ENCODE peak calls at places on chromosomes 6 and 20, in five cellular contexts. V, C, R, X and A are unnamed samples.
A peak's percentile ranks its signal among the peaks of the same experiment; 100 is the strongest.

GRCh38 chr6:153024401-153025017 is 22.0 kb upstream of the MTRF1L start:
- DNase-seq in V (peak; percentile 71), C (no peak), R (peak; percentile 59), X (peak; percentile 71), A (peak; percentile 41)

GRCh38 chr6:32439708-32440214 is at the start of gene HLA-DRA:
- DNase-seq in V (peak; percentile 39), C (no peak), R (peak; percentile 80), X (peak; percentile 70), A (no peak)

GRCh38 chr20:58433759-58434158 is 44.7 kb downstream of the VAPB start:
- DNase-seq in V (peak; percentile 77), C (no peak), R (no peak), X (peak; percentile 54), A (no peak)

GRCh38 chr6:33851959-33852358 is 48.2 kb upstream of the MLN start:
- DNase-seq in V (no peak), C (no peak), R (no peak), X (peak; percentile 73), A (peak; percentile 80)

GRCh38 chr6:99026135-99026534 is 78.4 kb upstream of the FBXL4 start:
- DNase-seq in V (no peak), C (no peak), R (no peak), X (no peak), A (no peak)

GRCh38 chr6:31407699-31408098 is 4.3 kb downstream of the MICA start:
- DNase-seq in V (peak; percentile 11), C (no peak), R (no peak), X (no peak), A (no peak)

GRCh38 chr20:35307666-35308653 is 15.7 kb upstream of the FAM83C start:
- DNase-seq in V (no peak), C (peak; percentile 92), R (no peak), X (no peak), A (no peak)

GRCh38 chr6:14814016-14814415 is 431.9 kb upstream of the JARID2 start:
- DNase-seq in V (no peak), C (no peak), R (no peak), X (no peak), A (no peak)

GRCh38 chr20:63381781-63382431 is 20.8 kb upstream of the CHRNA4 start:
- DNase-seq in V (no peak), C (no peak), R (peak; percentile 85), X (peak; percentile 77), A (peak; percentile 67)

GRCh38 chr6:132964868-132965382 is 150.6 kb downstream of the RPS12 start:
- DNase-seq in V (peak; percentile 9), C (no peak), R (no peak), X (peak; percentile 7), A (no peak)

GRCh38 chr6:74720923-74721322 is 484.9 kb downstream of the COL12A1 start:
- DNase-seq in V (no peak), C (no peak), R (no peak), X (no peak), A (no peak)

GRCh38 chr6:92495246-92495645 is 924.1 kb downstream of the EPHA7 start:
- DNase-seq in V (no peak), C (no peak), R (no peak), X (no peak), A (no peak)

GRCh38 chr6:26327450-26328264 is 37.3 kb upstream of the BTN3A2 start:
- DNase-seq in V (peak; percentile 85), C (no peak), R (no peak), X (no peak), A (peak; percentile 80)

GRCh38 chr6:33344771-33345697 is 27.5 kb upstream of the ZBTB22 start:
- DNase-seq in V (peak; percentile 69), C (no peak), R (peak; percentile 66), X (peak; percentile 84), A (peak; percentile 38)

GRCh38 chr6:163780993-163781392 is 366.5 kb downstream of the QKI start:
- DNase-seq in V (no peak), C (peak; percentile 87), R (no peak), X (no peak), A (peak; percentile 34)

GRCh38 chr6:144931172-144932035 is 646.3 kb downstream of the UTRN start:
- DNase-seq in V (peak; percentile 50), C (no peak), R (no peak), X (no peak), A (peak; percentile 65)

GRCh38 chr6:104639671-104640070 is 220.0 kb downstream of the HACE1 start:
- DNase-seq in V (no peak), C (no peak), R (no peak), X (no peak), A (no peak)

GRCh38 chr6:72554203-72554564 is 67.7 kb upstream of the KCNQ5 start:
- DNase-seq in V (peak; percentile 67), C (no peak), R (no peak), X (no peak), A (no peak)

GRCh38 chr6:107801195-107801594 is 22.9 kb downstream of the SCML4 start:
- DNase-seq in V (no peak), C (peak; percentile 38), R (no peak), X (no peak), A (no peak)

GRCh38 chr6:160992323-160993314 is 1.1 kb downstream of the MAP3K4 start:
- DNase-seq in V (peak; percentile 62), C (no peak), R (peak; percentile 54), X (peak; percentile 76), A (peak; percentile 56)

GRCh38 chr6:13046084-13046483 is 282.3 kb downstream of the TBC1D7 start:
- DNase-seq in V (no peak), C (no peak), R (no peak), X (no peak), A (no peak)

GRCh38 chr6:13013681-13014550 is 297.3 kb downstream of the PHACTR1 start:
- DNase-seq in V (no peak), C (no peak), R (peak; percentile 50), X (no peak), A (no peak)

GRCh38 chr6:162371133-162371532 is 356.4 kb downstream of the PRKN start:
- DNase-seq in V (no peak), C (no peak), R (no peak), X (no peak), A (no peak)

GRCh38 chr6:133837801-133838349 is 51.0 kb upstream of the TCF21 start:
- DNase-seq in V (peak; percentile 35), C (peak; percentile 87), R (peak; percentile 57), X (peak; percentile 66), A (peak; percentile 77)

GRCh38 chr6:13272131-13273046 is 55.9 kb downstream of the TBC1D7 start:
- DNase-seq in V (no peak), C (no peak), R (no peak), X (peak; percentile 54), A (no peak)

GRCh38 chr6:123415844-123416468 is 220.8 kb downstream of the TRDN start:
- DNase-seq in V (peak; percentile 52), C (no peak), R (peak; percentile 24), X (peak; percentile 31), A (peak; percentile 59)

GRCh38 chr6:155177369-155177961 is 86.3 kb upstream of the CLDN20 start:
- DNase-seq in V (peak; percentile 82), C (no peak), R (no peak), X (peak; percentile 49), A (peak; percentile 66)

GRCh38 chr20:9838035-9838377 is 870 bp downstream of the PAK5 start:
- DNase-seq in V (no peak), C (no peak), R (no peak), X (no peak), A (peak; percentile 7)

GRCh38 chr6:52523363-52524207 is 53.3 kb downstream of the TRAM2 start:
- DNase-seq in V (no peak), C (no peak), R (no peak), X (no peak), A (no peak)

GRCh38 chr6:52519618-52520017 is 57.2 kb downstream of the TRAM2 start:
- DNase-seq in V (no peak), C (no peak), R (no peak), X (no peak), A (no peak)

GRCh38 chr6:52524921-52525320 is 51.9 kb downstream of the TRAM2 start:
- DNase-seq in V (no peak), C (no peak), R (no peak), X (no peak), A (no peak)

GRCh38 chr6:52522655-52523054 is 54.2 kb downstream of the TRAM2 start:
- DNase-seq in V (no peak), C (no peak), R (no peak), X (no peak), A (no peak)

DNA sequence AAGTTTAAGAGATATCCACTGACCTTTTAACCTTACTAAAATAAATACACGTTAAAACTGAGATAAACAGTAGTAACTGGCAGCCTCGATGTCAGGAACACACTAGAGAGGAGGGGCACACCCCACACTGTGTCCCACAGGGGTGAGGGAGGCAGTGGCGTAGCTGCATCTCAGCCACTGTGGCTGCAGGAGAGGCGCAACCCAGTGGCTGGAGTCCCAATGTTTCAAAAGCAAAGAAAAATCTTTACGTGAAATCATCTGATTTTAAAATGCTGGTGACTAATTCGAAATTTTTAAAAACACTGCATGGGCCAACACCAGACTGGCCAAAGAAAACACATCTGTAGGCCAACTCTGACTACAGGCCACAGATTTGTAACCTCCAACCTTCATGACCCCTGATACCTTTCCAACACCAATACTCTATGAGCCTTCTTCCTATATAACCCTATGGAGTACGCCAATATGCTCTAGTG is 54.7 kb downstream of the TRAM2 start:
- DNase-seq in V (peak; percentile 78), C (no peak), R (no peak), X (no peak), A (no peak)
- TF ChIP-seq CTCF in V (peak; percentile 37), C (no peak), R (no peak), X (no peak), A (no peak)

DNA sequence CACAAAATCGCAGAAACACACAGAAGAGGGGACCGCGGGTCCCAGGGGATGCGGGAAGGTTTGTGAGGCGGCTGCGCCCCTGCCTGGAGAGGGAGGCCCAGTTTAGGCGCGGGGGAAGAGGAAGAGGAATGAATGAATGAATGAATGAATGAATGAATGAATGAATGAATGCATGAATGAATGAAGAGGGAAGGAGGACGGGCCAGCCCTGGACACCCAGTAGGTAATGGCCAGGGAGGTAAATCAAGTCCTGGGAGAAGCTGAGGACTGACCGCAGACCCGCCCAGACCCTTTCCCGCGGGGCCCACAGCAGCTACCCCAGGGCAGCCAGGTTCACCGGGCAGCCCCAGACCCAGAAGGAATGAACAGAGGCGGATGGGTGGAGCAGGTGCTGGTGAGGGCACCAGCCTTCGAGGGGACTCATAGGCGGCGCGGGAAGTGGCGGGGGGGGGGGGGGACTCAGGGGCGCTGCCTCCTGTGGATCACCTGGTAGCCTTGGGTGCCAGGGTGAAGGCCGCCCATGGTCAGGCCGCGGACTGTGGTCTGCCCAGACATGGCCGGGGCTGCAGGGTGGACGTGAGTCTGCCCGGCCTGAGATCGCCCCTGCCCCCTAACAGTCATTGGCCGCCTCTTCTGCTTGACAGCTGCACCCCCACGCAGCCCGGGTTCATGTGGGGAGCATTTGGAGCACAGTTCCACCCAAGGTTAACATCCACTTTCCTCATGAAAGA is 192.0 kb upstream of the PDE10A start:
- DNase-seq in V (no peak), C (no peak), R (no peak), X (no peak), A (no peak)
- TF ChIP-seq CTCF in V (no peak), C (no peak), R (no peak), X (no peak), A (no peak)

DNA sequence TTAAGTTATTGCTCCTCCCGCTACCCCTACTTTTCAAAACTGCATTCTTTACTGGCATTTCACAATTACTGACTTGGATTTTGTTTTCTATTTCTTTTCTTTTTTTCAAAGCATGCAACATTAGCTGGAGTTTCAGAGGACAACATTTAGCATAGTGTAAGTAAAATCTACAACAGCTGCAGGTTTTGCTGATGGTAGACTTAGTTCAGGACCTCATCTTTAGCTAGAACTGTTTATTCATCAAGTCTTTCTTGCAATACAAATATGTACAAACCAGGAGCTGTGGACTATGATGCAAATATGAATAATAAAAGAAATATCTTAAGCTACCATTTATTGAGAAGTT is 728 bp upstream of the CEP162 start:
- DNase-seq in V (no peak), C (no peak), R (no peak), X (no peak), A (no peak)
- TF ChIP-seq CTCF in V (no peak), C (no peak), R (no peak), X (no peak), A (no peak)

GRCh38 chr6:62640749-62641148 is 354.7 kb upstream of the KHDRBS2 start:
- DNase-seq in V (no peak), C (no peak), R (no peak), X (no peak), A (no peak)
- TF ChIP-seq CTCF in V (no peak), C (no peak), R (no peak), X (no peak), A (no peak)